ENCODE peak calls at places on chromosome 21, in nine cellular contexts. J is AG09309, G is GM12865, S is small intestine, L is cardiac fibroblast, R is left lung, P is foreskin fibroblast, C is adrenal gland, W is adipocyte. A is an unnamed sample.
A peak's percentile ranks its signal among the peaks of the same experiment; 100 is the strongest.

GRCh38 chr21:39452207-39452964 is 616 bp downstream of the SH3BGR start:
- DNase-seq in J (no peak), G (no peak), S (no peak), L (peak; percentile 43), R (no peak), P (peak; percentile 86), C (no peak), W (peak; percentile 70), A (no peak)

GRCh38 chr21:44423941-44424607 is 31.2 kb upstream of the LRRC3 start:
- DNase-seq in J (no peak), G (no peak), S (no peak), L (no peak), R (peak; percentile 66), P (no peak), C (no peak), W (no peak), A (no peak)

GRCh38 chr21:17730782-17731181 is 88.4 kb downstream of the C21orf91 start:
- DNase-seq in J (no peak), G (no peak), S (no peak), L (no peak), R (no peak), P (no peak), C (no peak), W (peak; percentile 48), A (no peak)

GRCh38 chr21:35227774-35228173 is 178.7 kb upstream of the RUNX1 start:
- DNase-seq in J (no peak), G (peak; percentile 48), S (no peak), L (no peak), R (no peak), P (no peak), C (no peak), W (no peak), A (peak; percentile 50)

GRCh38 chr21:27423073-27423472 is 456.2 kb upstream of the ADAMTS5 start:
- DNase-seq in J (peak; percentile 93), G (no peak), S (no peak), L (peak; percentile 88), R (peak; percentile 43), P (peak; percentile 98), C (peak; percentile 48), W (peak; percentile 87), A (no peak)

GRCh38 chr21:44949161-44950015 is 9.6 kb downstream of the SLX9 start:
- DNase-seq in J (no peak), G (peak; percentile 81), S (peak; percentile 76), L (peak; percentile 79), R (peak; percentile 97), P (peak; percentile 79), C (peak; percentile 93), W (peak; percentile 83), A (no peak)

GRCh38 chr21:44444286-44444931 is 10.9 kb upstream of the LRRC3 start:
- DNase-seq in J (no peak), G (no peak), S (no peak), L (no peak), R (peak; percentile 75), P (no peak), C (no peak), W (no peak), A (no peak)

GRCh38 chr21:9739240-9739639 is 782.1 kb upstream of the TPTE start:
- DNase-seq in J (no peak), G (no peak), S (no peak), L (no peak), R (peak; percentile 61), P (no peak), C (no peak), W (no peak), A (no peak)

GRCh38 chr21:26185446-26185845 is 14.9 kb upstream of the APP start:
- DNase-seq in J (no peak), G (no peak), S (no peak), L (no peak), R (no peak), P (peak; percentile 28), C (no peak), W (no peak), A (no peak)

GRCh38 chr21:37220433-37220980 is 46.6 kb downstream of the VPS26C start:
- DNase-seq in J (no peak), G (no peak), S (peak; percentile 17), L (peak; percentile 59), R (no peak), P (peak; percentile 70), C (peak; percentile 37), W (peak; percentile 63), A (no peak)
- H3K4me3 ChIP-seq in J (peak overlapping the region; percentile 43), G (peak overlapping the region; percentile 66), S (peak overlapping the region; percentile 33), L (peak overlapping the region; percentile 63), R (peak overlapping the region; percentile 68), P (peak overlapping the region; percentile 64), C (peak overlapping the region; percentile 59), W (peak overlapping the region; percentile 96), A (peak overlapping the region; percentile 70)

DNA sequence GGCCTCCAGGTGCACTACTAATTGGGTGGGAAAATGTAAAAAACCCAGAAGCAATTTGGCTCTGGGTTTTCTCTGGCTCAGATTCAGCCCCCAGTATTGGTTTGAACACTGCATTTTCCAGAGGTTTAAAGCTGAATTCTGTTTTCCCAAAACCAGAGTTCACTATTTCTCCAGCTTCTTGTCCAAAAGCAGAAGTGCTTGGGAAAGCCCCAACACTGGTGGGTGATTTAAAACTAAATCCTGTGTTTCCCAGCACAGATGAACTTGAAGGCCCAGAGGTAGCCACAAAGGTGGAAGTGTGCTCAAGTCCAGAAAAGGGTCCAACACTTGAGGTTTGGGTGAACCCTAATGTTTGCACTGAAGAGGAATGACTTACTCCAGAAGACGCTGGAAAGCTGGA is 689 bp downstream of the MCM3AP start:
- DNase-seq in J (no peak), G (no peak), S (no peak), L (no peak), R (no peak), P (no peak), C (no peak), W (no peak), A (no peak)
- H3K4me3 ChIP-seq in J (peak overlapping the region; percentile 74), G (peak overlapping the region; percentile 96), S (no peak overlapping the region), L (no peak overlapping the region), R (peak overlapping the region; percentile 75), P (peak overlapping the region; percentile 93), C (no peak overlapping the region), W (peak overlapping the region; percentile 99), A (peak overlapping the region; percentile 88)

GRCh38 chr21:41779659-41780058 is 12.8 kb upstream of the RIPK4 start:
- DNase-seq in J (no peak), G (no peak), S (peak; percentile 57), L (no peak), R (no peak), P (no peak), C (no peak), W (no peak), A (no peak)
- H3K4me3 ChIP-seq in J (no peak overlapping the region), G (no peak overlapping the region), S (no peak overlapping the region), L (no peak overlapping the region), R (no peak overlapping the region), P (no peak overlapping the region), C (no peak overlapping the region), W (no peak overlapping the region), A (no peak overlapping the region)

GRCh38 chr21:42684109-42684916 is 30.9 kb downstream of the PDE9A start:
- DNase-seq in J (no peak), G (no peak), S (no peak), L (peak; percentile 37), R (peak; percentile 64), P (no peak), C (no peak), W (no peak), A (peak; percentile 90)
- H3K4me3 ChIP-seq in J (no peak overlapping the region), G (no peak overlapping the region), S (no peak overlapping the region), L (no peak overlapping the region), R (no peak overlapping the region), P (no peak overlapping the region), C (no peak overlapping the region), W (peak overlapping the region; percentile 66), A (peak overlapping the region; percentile 37)

DNA sequence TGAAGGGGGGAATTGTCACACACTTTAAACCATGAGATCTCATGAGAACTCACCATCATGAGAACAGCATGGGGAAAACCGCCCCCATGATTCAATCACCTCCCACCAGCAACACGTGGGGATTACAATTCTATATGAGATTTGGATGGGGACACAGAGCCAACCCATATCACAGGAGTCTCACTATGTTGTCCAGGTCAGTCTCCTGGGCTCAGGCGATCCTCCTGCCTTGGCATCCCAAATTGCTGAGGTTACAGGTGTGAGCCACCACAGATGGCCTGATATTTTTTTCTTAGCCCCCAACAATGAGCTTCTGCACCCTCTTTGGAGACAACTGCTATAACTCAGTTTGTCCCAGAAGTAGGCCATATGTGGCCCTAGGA is 22.5 kb upstream of the MORC3 start:
- DNase-seq in J (no peak), G (peak; percentile 46), S (no peak), L (no peak), R (no peak), P (no peak), C (no peak), W (no peak), A (no peak)
- H3K4me3 ChIP-seq in J (no peak overlapping the region), G (peak overlapping the region; percentile 28), S (no peak overlapping the region), L (no peak overlapping the region), R (peak overlapping the region; percentile 3), P (no peak overlapping the region), C (no peak overlapping the region), W (no peak overlapping the region), A (no peak overlapping the region)